ENCODE peak calls at places on chromosomes 1 and 21, in eight cellular contexts. U is prostate gland, G is Panc1, E is endodermal cell, Y is upper lobe of right lung, X is adipocyte, A is fibroblast of the aortic adventitia, D is brain microvascular endothelial cell. Q is an unnamed sample.

GRCh38 chr1:186236921-186237320 is 138.1 kb downstream of the TPR start:
- DNase-seq in U (no peak), G (no peak), E (no peak), Y (no peak), X (peak; percentile 69), A (peak; percentile 83), D (peak; percentile 96), Q (peak; percentile 82)

GRCh38 chr1:16012590-16013219 is 5.1 kb downstream of the HSPB7 start:
- DNase-seq in U (peak; percentile 54), G (no peak), E (peak; percentile 93), Y (peak; percentile 87), X (peak; percentile 69), A (peak; percentile 70), D (peak; percentile 40), Q (peak; percentile 75)

GRCh38 chr1:162993866-162994265 is 75.3 kb upstream of the RGS4 start:
- DNase-seq in U (no peak), G (no peak), E (no peak), Y (no peak), X (peak; percentile 35), A (no peak), D (no peak), Q (no peak)

GRCh38 chr1:165456114-165456513 is 11.2 kb upstream of the RXRG start:
- DNase-seq in U (no peak), G (no peak), E (no peak), Y (no peak), X (no peak), A (no peak), D (no peak), Q (no peak)

GRCh38 chr1:8303141-8303540 is 14.8 kb upstream of the SLC45A1 start:
- DNase-seq in U (no peak), G (no peak), E (peak; percentile 20), Y (no peak), X (no peak), A (peak; percentile 70), D (peak; percentile 30), Q (peak; percentile 42)

GRCh38 chr1:181101581-181102226 is 13.2 kb downstream of the IER5 start:
- DNase-seq in U (no peak), G (no peak), E (peak; percentile 92), Y (no peak), X (peak; percentile 57), A (peak; percentile 54), D (no peak), Q (peak; percentile 82)

GRCh38 chr21:46229133-46229922 is 754 bp upstream of the LSS start:
- DNase-seq in U (no peak), G (no peak), E (no peak), Y (no peak), X (no peak), A (no peak), D (no peak), Q (no peak)

GRCh38 chr1:84698718-84699117 is 8.5 kb upstream of the SSX2IP start:
- DNase-seq in U (no peak), G (peak; percentile 88), E (no peak), Y (no peak), X (peak; percentile 91), A (peak; percentile 91), D (peak; percentile 68), Q (peak; percentile 87)

GRCh38 chr1:47235280-47235679 is 3.3 kb upstream of the TAL1 start:
- DNase-seq in U (no peak), G (no peak), E (no peak), Y (no peak), X (no peak), A (no peak), D (no peak), Q (no peak)

GRCh38 chr1:159341736-159342135 is 39.6 kb downstream of the FCER1A start:
- DNase-seq in U (no peak), G (no peak), E (no peak), Y (no peak), X (no peak), A (no peak), D (no peak), Q (no peak)

GRCh38 chr1:17624540-17625256 is 85.2 kb downstream of the ARHGEF10L start:
- DNase-seq in U (peak; percentile 21), G (no peak), E (no peak), Y (peak; percentile 78), X (peak; percentile 39), A (peak; percentile 68), D (peak; percentile 41), Q (peak; percentile 61)

GRCh38 chr1:85334962-85335361 is 58.5 kb upstream of the BCL10 start:
- DNase-seq in U (no peak), G (no peak), E (no peak), Y (no peak), X (no peak), A (no peak), D (no peak), Q (peak; percentile 76)

GRCh38 chr1:206804156-206804737 is 32.0 kb upstream of the IL10 start:
- DNase-seq in U (no peak), G (no peak), E (no peak), Y (no peak), X (no peak), A (no peak), D (no peak), Q (no peak)

GRCh38 chr1:150981177-150981804 is 801 bp upstream of the ANXA9 start:
- DNase-seq in U (no peak), G (no peak), E (peak; percentile 95), Y (peak; percentile 81), X (no peak), A (no peak), D (no peak), Q (no peak)

DNA sequence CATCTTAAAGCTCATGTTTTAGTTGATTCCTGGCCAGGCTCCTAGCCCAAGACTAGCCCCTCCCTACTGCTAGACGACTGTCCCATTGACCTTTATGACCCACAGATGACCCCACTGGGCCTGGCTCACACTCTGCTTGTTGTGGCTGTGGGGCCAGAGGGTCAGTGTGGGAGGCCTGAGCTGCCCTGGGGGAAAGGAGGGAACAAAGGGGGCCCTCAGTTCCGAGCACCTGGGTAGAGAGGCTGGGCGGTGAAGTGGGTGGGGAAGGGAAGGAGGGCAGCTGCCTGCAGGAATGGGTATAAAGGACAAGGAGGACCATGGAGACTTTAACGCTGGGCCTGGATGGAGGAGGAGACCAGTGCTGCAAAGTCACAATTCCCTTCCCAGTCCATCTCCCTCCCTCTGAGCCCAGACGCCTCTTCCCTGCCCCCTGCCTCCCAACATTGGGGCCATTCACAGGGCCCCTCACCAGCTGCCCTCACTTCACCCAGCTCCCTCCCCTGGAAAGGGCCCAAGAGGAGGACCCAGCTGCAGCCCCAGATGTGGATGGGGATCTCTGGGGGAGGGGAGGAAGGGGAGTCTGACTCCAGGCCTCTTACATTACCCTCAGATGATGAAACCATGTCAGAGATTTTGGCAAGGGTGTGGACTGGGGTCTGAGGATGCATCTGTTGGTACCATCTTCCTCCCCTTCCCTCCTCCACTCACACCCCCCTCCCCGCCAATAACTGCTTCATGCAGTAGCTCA is 911 bp upstream of the KIF21B start:
- DNase-seq in U (no peak), G (no peak), E (peak; percentile 62), Y (no peak), X (no peak), A (no peak), D (no peak), Q (no peak)
- H3K4me3 ChIP-seq in U (no peak overlapping the region), G (no peak overlapping the region), E (peak overlapping the region; percentile 19), Y (no peak overlapping the region), X (no peak overlapping the region), A (no peak overlapping the region), D (no peak overlapping the region), Q (no peak overlapping the region)

DNA sequence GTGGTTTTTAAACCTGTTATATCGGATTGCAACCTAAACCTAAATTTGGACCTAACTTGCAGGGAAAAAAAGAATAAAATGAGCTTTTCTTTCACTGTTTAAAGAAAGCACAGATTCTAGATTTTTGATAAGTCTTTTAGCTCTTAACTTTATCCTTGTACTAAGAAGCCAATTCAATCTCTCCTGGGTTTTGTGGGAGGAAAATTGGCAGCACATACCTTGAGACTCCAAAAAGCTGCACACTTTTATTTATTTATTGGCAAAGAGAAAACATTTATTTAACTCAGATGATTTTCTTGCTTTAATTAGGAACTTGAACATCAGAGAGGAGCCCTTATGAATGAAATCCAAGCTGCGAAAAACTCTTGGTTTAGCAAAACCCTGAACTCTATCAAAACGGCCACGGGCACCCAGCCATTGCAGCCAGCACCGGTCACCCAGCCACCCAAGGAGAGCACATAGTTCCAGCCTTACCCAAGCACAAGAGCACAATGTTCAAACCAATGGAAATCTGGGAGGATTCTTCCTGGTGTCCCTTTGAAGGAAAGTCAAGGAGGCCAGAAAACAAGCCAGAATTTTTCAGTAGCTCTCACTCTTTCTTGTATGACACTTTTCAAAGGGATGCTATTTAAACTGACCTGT is 10.1 kb upstream of the CACYBP start:
- DNase-seq in U (no peak), G (no peak), E (no peak), Y (no peak), X (no peak), A (no peak), D (no peak), Q (no peak)
- H3K4me3 ChIP-seq in U (no peak overlapping the region), G (no peak overlapping the region), E (no peak overlapping the region), Y (peak overlapping the region; percentile 54), X (peak overlapping the region; percentile 98), A (no peak overlapping the region), D (no peak overlapping the region), Q (no peak overlapping the region)

DNA sequence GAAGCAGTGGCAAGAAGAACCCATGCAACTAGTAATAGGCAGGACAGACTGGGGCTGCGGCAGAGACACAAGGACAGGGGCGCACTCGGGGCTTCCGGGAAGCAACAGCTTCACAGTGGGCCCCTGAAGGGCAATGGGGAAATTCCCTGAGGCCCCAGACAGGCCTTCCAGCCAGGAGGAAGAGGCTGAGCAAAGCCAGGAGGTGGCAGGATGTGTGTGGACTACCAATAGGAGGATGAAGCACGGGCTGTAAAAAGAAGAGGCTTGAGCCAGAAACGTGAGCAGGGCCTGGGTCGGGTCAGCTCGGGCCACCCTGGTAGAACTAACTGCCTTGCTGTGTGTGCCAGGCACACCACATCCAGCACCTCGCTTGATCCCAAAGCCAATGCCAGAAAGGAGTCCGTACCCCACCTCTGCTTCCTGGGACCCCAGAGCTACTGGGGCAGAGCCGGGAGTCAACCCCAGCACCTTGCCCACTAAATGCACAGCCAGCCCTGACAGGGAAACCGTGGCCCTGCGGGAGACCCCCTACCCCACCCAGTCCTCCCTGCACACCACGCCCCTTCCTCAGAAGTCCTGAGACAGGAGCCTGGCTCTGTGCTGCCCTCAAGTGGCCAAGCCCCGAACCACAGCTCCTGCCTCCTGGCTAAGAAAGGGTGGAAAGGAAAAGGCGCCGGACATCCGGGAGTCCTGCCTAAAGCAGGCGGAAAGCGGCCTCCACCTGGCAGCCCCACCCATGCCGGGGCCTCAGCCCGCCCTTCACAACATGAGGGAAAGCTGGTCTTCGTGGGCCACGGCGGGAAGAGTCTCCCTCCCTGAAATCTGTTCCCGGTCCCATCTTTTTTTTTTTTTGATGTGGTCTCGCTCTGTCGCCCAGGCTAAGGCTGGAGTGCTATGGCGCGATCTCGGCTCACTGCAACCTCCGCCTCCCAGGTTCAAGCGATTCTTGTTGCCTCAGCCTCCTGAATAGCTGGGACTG is 33.7 kb downstream of the TTC39A start:
- DNase-seq in U (peak; percentile 78), G (peak; percentile 75), E (peak; percentile 99), Y (peak; percentile 91), X (peak; percentile 87), A (peak; percentile 79), D (peak; percentile 68), Q (peak; percentile 77)
- H3K4me3 ChIP-seq in U (peak overlapping the region; percentile 21), G (peak overlapping the region; percentile 50), E (no peak overlapping the region), Y (peak overlapping the region; percentile 55), X (peak overlapping the region; percentile 84), A (peak overlapping the region; percentile 44), D (peak overlapping the region; percentile 39), Q (peak overlapping the region; percentile 26)

GRCh38 chr1:157021688-157022087 is 23.9 kb downstream of the ARHGEF11 start:
- DNase-seq in U (no peak), G (no peak), E (no peak), Y (no peak), X (no peak), A (no peak), D (no peak), Q (no peak)
- H3K4me3 ChIP-seq in U (no peak overlapping the region), G (no peak overlapping the region), E (no peak overlapping the region), Y (no peak overlapping the region), X (no peak overlapping the region), A (no peak overlapping the region), D (no peak overlapping the region), Q (no peak overlapping the region)